ENCODE peak calls at places on chromosomes 11 and 22, in seven cellular contexts. One of them, this sample, is unnamed.

GRCh38 chr22:38923463-38924196 is 33.8 kb upstream of the APOBEC3A start:
- DNase-seq in MM.1S: no peak
- DNase-seq in epithelial cell of esophagus: peak
- DNase-seq in colonic mucosa: peak
- DNase-seq in tibial artery: peak
- DNase-seq in choroid plexus epithelial cell: peak
- DNase-seq in upper lobe of right lung: peak
- DNase-seq in this sample: peak

GRCh38 chr11:35185696-35186095 is 46.7 kb downstream of the CD44 start:
- DNase-seq in MM.1S: no peak
- DNase-seq in epithelial cell of esophagus: no peak
- DNase-seq in colonic mucosa: no peak
- DNase-seq in tibial artery: no peak
- DNase-seq in choroid plexus epithelial cell: peak
- DNase-seq in upper lobe of right lung: no peak
- DNase-seq in this sample: peak

GRCh38 chr22:26586556-26587325 is 3.2 kb downstream of the TPST2 start:
- DNase-seq in MM.1S: peak
- DNase-seq in epithelial cell of esophagus: no peak
- DNase-seq in colonic mucosa: no peak
- DNase-seq in tibial artery: no peak
- DNase-seq in choroid plexus epithelial cell: no peak
- DNase-seq in upper lobe of right lung: no peak
- DNase-seq in this sample: no peak

GRCh38 chr11:114170226-114170625 is 110.7 kb downstream of the ZBTB16 start:
- DNase-seq in MM.1S: no peak
- DNase-seq in epithelial cell of esophagus: no peak
- DNase-seq in colonic mucosa: no peak
- DNase-seq in tibial artery: no peak
- DNase-seq in choroid plexus epithelial cell: no peak
- DNase-seq in upper lobe of right lung: no peak
- DNase-seq in this sample: no peak

GRCh38 chr11:94809251-94809650 is 41.1 kb downstream of the AMOTL1 start:
- DNase-seq in MM.1S: no peak
- DNase-seq in epithelial cell of esophagus: no peak
- DNase-seq in colonic mucosa: no peak
- DNase-seq in tibial artery: no peak
- DNase-seq in choroid plexus epithelial cell: peak
- DNase-seq in upper lobe of right lung: no peak
- DNase-seq in this sample: peak

GRCh38 chr11:58609723-58610122 is 12.7 kb upstream of the CNTF start:
- DNase-seq in MM.1S: no peak
- DNase-seq in epithelial cell of esophagus: no peak
- DNase-seq in colonic mucosa: no peak
- DNase-seq in tibial artery: no peak
- DNase-seq in choroid plexus epithelial cell: no peak
- DNase-seq in upper lobe of right lung: no peak
- DNase-seq in this sample: no peak

GRCh38 chr11:76856111-76856510 is 4.6 kb upstream of the ACER3 start:
- DNase-seq in MM.1S: no peak
- DNase-seq in epithelial cell of esophagus: no peak
- DNase-seq in colonic mucosa: no peak
- DNase-seq in tibial artery: no peak
- DNase-seq in choroid plexus epithelial cell: peak
- DNase-seq in upper lobe of right lung: no peak
- DNase-seq in this sample: no peak

GRCh38 chr11:22878039-22878438 is 17.8 kb upstream of the CCDC179 start:
- DNase-seq in MM.1S: no peak
- DNase-seq in epithelial cell of esophagus: no peak
- DNase-seq in colonic mucosa: no peak
- DNase-seq in tibial artery: no peak
- DNase-seq in choroid plexus epithelial cell: no peak
- DNase-seq in upper lobe of right lung: no peak
- DNase-seq in this sample: no peak

DNA sequence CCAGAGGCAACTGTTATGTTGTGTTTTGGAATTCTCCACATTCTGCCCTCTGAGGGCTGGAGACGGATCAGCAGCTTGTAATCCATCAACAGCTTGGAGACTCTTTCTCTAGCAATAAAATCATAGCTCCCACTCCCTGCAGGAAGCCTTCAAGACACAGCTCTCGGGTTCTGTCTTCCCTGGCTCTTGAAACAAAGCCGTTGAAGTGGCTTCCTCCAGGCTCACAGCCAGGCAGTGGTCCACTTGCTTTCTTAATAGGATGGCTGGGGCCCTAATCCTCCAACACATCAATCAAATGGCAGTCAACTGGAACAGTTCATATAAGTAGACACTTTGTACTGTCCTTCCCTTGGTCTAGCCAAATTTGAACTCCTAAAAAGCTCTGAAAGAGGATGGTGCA is 74.4 kb downstream of the SC5D start:
- DNase-seq in MM.1S: no peak
- DNase-seq in epithelial cell of esophagus: no peak
- DNase-seq in colonic mucosa: no peak
- DNase-seq in tibial artery: no peak
- DNase-seq in choroid plexus epithelial cell: no peak
- DNase-seq in upper lobe of right lung: no peak
- DNase-seq in this sample: no peak
- TF ChIP-seq CTCF in MM.1S: no peak
- TF ChIP-seq CTCF in epithelial cell of esophagus: no peak
- TF ChIP-seq CTCF in colonic mucosa: no peak
- TF ChIP-seq CTCF in tibial artery: no peak
- TF ChIP-seq CTCF in choroid plexus epithelial cell: no peak
- TF ChIP-seq CTCF in upper lobe of right lung: no peak
- TF ChIP-seq CTCF in this sample: no peak

GRCh38 chr22:17205432-17205831 is 13.8 kb downstream of the ADA2 start:
- DNase-seq in MM.1S: peak
- DNase-seq in epithelial cell of esophagus: no peak
- DNase-seq in colonic mucosa: no peak
- DNase-seq in tibial artery: no peak
- DNase-seq in choroid plexus epithelial cell: no peak
- DNase-seq in upper lobe of right lung: no peak
- DNase-seq in this sample: no peak
- TF ChIP-seq CTCF in MM.1S: peak
- TF ChIP-seq CTCF in epithelial cell of esophagus: no peak
- TF ChIP-seq CTCF in colonic mucosa: no peak
- TF ChIP-seq CTCF in tibial artery: no peak
- TF ChIP-seq CTCF in choroid plexus epithelial cell: no peak
- TF ChIP-seq CTCF in upper lobe of right lung: peak
- TF ChIP-seq CTCF in this sample: no peak

DNA sequence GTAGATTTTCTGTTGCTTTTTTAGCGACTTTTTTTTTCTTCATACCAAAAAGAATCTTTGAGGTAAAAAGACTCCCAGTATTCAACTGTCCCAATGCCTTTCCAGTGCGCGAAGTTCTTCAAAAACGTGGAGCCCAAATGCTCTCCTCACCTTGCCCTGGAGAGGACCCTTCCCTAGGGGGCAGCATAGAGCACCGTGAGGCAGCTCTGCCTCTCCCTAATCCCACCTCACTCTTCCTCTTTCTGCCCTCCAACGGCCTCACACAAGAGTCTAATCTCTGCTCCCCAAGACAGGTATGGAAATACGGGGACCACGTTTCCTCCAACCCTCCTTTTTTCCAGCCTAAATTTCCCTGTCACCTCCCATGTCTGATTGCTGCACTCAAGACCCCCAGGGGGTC is 117.5 kb upstream of the ALX4 start:
- DNase-seq in MM.1S: no peak
- DNase-seq in epithelial cell of esophagus: no peak
- DNase-seq in colonic mucosa: peak
- DNase-seq in tibial artery: no peak
- DNase-seq in choroid plexus epithelial cell: no peak
- DNase-seq in upper lobe of right lung: no peak
- DNase-seq in this sample: no peak
- TF ChIP-seq CTCF in MM.1S: peak
- TF ChIP-seq CTCF in epithelial cell of esophagus: no peak
- TF ChIP-seq CTCF in colonic mucosa: no peak
- TF ChIP-seq CTCF in tibial artery: no peak
- TF ChIP-seq CTCF in choroid plexus epithelial cell: peak
- TF ChIP-seq CTCF in upper lobe of right lung: peak
- TF ChIP-seq CTCF in this sample: no peak

DNA sequence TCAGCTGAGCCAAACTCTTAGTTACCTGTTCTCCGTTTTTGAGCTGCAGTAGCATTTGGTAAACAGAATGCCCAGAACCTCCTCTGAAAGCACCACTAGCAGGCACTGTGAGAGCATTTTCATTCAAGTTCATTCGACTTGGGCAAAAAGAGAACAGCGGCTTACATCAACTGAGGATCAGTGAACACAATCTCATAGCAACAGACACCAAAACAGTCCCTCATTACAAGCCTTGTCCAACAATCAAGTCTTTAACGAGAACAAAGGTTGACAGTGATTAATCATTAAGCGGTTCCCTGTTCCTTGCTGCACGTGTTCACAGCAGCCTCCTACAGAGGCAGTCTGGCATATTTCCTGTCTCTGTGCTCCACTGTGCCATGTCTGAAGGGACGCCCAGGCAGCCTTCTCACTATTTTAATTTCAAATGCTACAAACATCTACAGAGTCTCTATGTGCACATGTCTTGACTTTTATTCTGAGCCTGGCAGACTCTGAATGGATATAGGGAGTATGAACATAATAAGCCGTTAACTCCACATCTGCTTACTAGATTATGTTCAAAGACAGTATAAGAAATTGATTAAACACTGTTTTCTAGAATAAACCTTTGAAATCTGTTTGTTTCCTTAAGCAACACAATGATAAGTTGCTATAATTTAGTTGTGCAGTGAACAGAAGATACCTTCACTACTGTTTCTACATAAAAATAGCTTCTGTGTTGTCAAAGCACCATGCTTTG is 88.3 kb upstream of the MTMR2 start:
- DNase-seq in MM.1S: peak
- DNase-seq in epithelial cell of esophagus: peak
- DNase-seq in colonic mucosa: peak
- DNase-seq in tibial artery: peak
- DNase-seq in choroid plexus epithelial cell: peak
- DNase-seq in upper lobe of right lung: no peak
- DNase-seq in this sample: peak
- TF ChIP-seq CTCF in MM.1S: peak
- TF ChIP-seq CTCF in epithelial cell of esophagus: peak
- TF ChIP-seq CTCF in colonic mucosa: peak
- TF ChIP-seq CTCF in tibial artery: peak
- TF ChIP-seq CTCF in choroid plexus epithelial cell: peak
- TF ChIP-seq CTCF in upper lobe of right lung: peak
- TF ChIP-seq CTCF in this sample: peak

GRCh38 chr11:96050435-96051182 is 126.7 kb upstream of the MTMR2 start:
- DNase-seq in MM.1S: no peak
- DNase-seq in epithelial cell of esophagus: no peak
- DNase-seq in colonic mucosa: no peak
- DNase-seq in tibial artery: no peak
- DNase-seq in choroid plexus epithelial cell: peak
- DNase-seq in upper lobe of right lung: no peak
- DNase-seq in this sample: peak
- TF ChIP-seq CTCF in MM.1S: no peak
- TF ChIP-seq CTCF in epithelial cell of esophagus: no peak
- TF ChIP-seq CTCF in colonic mucosa: no peak
- TF ChIP-seq CTCF in tibial artery: no peak
- TF ChIP-seq CTCF in choroid plexus epithelial cell: peak
- TF ChIP-seq CTCF in upper lobe of right lung: no peak
- TF ChIP-seq CTCF in this sample: no peak

GRCh38 chr11:66268953-66269906 is 791 bp downstream of the RAB1B start:
- DNase-seq in MM.1S: no peak
- DNase-seq in epithelial cell of esophagus: no peak
- DNase-seq in colonic mucosa: no peak
- DNase-seq in tibial artery: peak
- DNase-seq in choroid plexus epithelial cell: peak
- DNase-seq in upper lobe of right lung: peak
- DNase-seq in this sample: peak

GRCh38 chr11:66267039-66267378 is 1.4 kb upstream of the RAB1B start:
- DNase-seq in MM.1S: no peak
- DNase-seq in epithelial cell of esophagus: no peak
- DNase-seq in colonic mucosa: no peak
- DNase-seq in tibial artery: no peak
- DNase-seq in choroid plexus epithelial cell: no peak
- DNase-seq in upper lobe of right lung: no peak
- DNase-seq in this sample: no peak

GRCh38 chr11:66266378-66267038 is 1.9 kb upstream of the RAB1B start:
- DNase-seq in MM.1S: no peak
- DNase-seq in epithelial cell of esophagus: no peak
- DNase-seq in colonic mucosa: no peak
- DNase-seq in tibial artery: peak
- DNase-seq in choroid plexus epithelial cell: no peak
- DNase-seq in upper lobe of right lung: peak
- DNase-seq in this sample: no peak

GRCh38 chr11:66268210-66268952 is at the start of gene RAB1B:
- DNase-seq in MM.1S: peak
- DNase-seq in epithelial cell of esophagus: peak
- DNase-seq in colonic mucosa: peak
- DNase-seq in tibial artery: peak
- DNase-seq in choroid plexus epithelial cell: peak
- DNase-seq in upper lobe of right lung: peak
- DNase-seq in this sample: peak

GRCh38 chr11:66267379-66268209 is 845 bp upstream of the RAB1B start:
- DNase-seq in MM.1S: peak
- DNase-seq in epithelial cell of esophagus: peak
- DNase-seq in colonic mucosa: peak
- DNase-seq in tibial artery: peak
- DNase-seq in choroid plexus epithelial cell: peak
- DNase-seq in upper lobe of right lung: peak
- DNase-seq in this sample: peak
- TF ChIP-seq CTCF in MM.1S: no peak
- TF ChIP-seq CTCF in epithelial cell of esophagus: no peak
- TF ChIP-seq CTCF in colonic mucosa: no peak
- TF ChIP-seq CTCF in tibial artery: peak
- TF ChIP-seq CTCF in choroid plexus epithelial cell: no peak
- TF ChIP-seq CTCF in upper lobe of right lung: no peak
- TF ChIP-seq CTCF in this sample: peak

GRCh38 chr22:23180301-23180892 is at the start of gene BCR:
- DNase-seq in MM.1S: peak
- DNase-seq in epithelial cell of esophagus: peak
- DNase-seq in colonic mucosa: peak
- DNase-seq in tibial artery: peak
- DNase-seq in choroid plexus epithelial cell: peak
- DNase-seq in upper lobe of right lung: peak
- DNase-seq in this sample: peak
- TF ChIP-seq CTCF in MM.1S: no peak
- TF ChIP-seq CTCF in epithelial cell of esophagus: no peak
- TF ChIP-seq CTCF in colonic mucosa: no peak
- TF ChIP-seq CTCF in tibial artery: no peak
- TF ChIP-seq CTCF in choroid plexus epithelial cell: no peak
- TF ChIP-seq CTCF in upper lobe of right lung: peak
- TF ChIP-seq CTCF in this sample: no peak

GRCh38 chr11:16326679-16327297 is 29.6 kb downstream of the SOX6 start:
- DNase-seq in MM.1S: no peak
- DNase-seq in epithelial cell of esophagus: no peak
- DNase-seq in colonic mucosa: no peak
- DNase-seq in tibial artery: no peak
- DNase-seq in choroid plexus epithelial cell: no peak
- DNase-seq in upper lobe of right lung: no peak
- DNase-seq in this sample: peak
- TF ChIP-seq CTCF in MM.1S: no peak
- TF ChIP-seq CTCF in epithelial cell of esophagus: no peak
- TF ChIP-seq CTCF in colonic mucosa: no peak
- TF ChIP-seq CTCF in tibial artery: no peak
- TF ChIP-seq CTCF in choroid plexus epithelial cell: no peak
- TF ChIP-seq CTCF in upper lobe of right lung: no peak
- TF ChIP-seq CTCF in this sample: no peak

DNA sequence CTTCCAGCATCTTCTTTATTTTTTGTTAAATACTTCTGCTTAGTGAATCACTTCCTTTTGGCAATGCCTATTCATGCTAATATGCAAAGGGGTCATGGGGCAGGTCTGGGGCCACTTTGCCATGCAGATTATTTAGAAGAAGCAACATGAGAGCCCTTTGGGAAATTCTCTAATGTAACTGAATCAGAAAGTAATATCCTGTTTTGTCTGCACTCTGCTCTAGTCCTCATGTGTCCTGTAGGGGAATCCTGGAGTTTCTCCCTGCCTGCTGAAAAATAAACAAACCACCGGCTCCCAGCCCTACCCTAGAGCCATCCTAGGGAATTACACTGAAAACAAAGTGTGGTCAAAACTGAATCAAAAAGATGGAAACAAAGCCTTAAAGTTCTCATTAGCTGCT is 176.4 kb upstream of the POU2AF2 start:
- DNase-seq in MM.1S: no peak
- DNase-seq in epithelial cell of esophagus: peak
- DNase-seq in colonic mucosa: no peak
- DNase-seq in tibial artery: no peak
- DNase-seq in choroid plexus epithelial cell: peak
- DNase-seq in upper lobe of right lung: no peak
- DNase-seq in this sample: peak
- TF ChIP-seq CTCF in MM.1S: no peak
- TF ChIP-seq CTCF in epithelial cell of esophagus: peak
- TF ChIP-seq CTCF in colonic mucosa: no peak
- TF ChIP-seq CTCF in tibial artery: no peak
- TF ChIP-seq CTCF in choroid plexus epithelial cell: peak
- TF ChIP-seq CTCF in upper lobe of right lung: no peak
- TF ChIP-seq CTCF in this sample: peak